ENCODE peak calls at places on chromosomes 4 and X, in four cellular contexts. A, R, F and J are unnamed samples.

GRCh38 chr4:16862688-16863087 is 35.8 kb downstream of the LDB2 start:
- DNase-seq in F (no peak), R (no peak), A (peak), J (no peak)

GRCh38 chr4:158523990-158524545 is 2.4 kb downstream of the RXFP1 start:
- DNase-seq in F (no peak), R (peak), A (no peak), J (no peak)

GRCh38 chr4:169099775-169100180 is 89.7 kb upstream of the CBR4 start:
- DNase-seq in F (peak), A (no peak), R (no peak), J (peak)

GRCh38 chr4:140353836-140354235 is 19.6 kb upstream of the SCOC start:
- DNase-seq in F (no peak), A (no peak), R (no peak), J (peak)

GRCh38 chr4:8915201-8916200 is 43.9 kb upstream of the HMX1 start:
- DNase-seq in A (no peak), F (no peak), R (no peak), J (no peak)

GRCh38 chr4:64014647-64015046 is 394.6 kb downstream of the TECRL start:
- DNase-seq in A (no peak), F (no peak), R (no peak), J (no peak)

GRCh38 chr4:182826391-182826790 is 90.8 kb downstream of the DCTD start:
- DNase-seq in A (no peak), F (no peak), R (no peak), J (no peak)

GRCh38 chr4:76902233-76902890 is 4.4 kb upstream of the SOWAHB start:
- DNase-seq in A (no peak), F (no peak), R (no peak), J (no peak)

GRCh38 chrX:10156199-10157031 is at the start of gene CLCN4:
- DNase-seq in R (peak), A (peak), F (peak), J (peak)